ENCODE peak calls at places on chromosomes 11 and 22, in seven cellular contexts. One of them, this sample, is unnamed.

GRCh38 chr11:61375709-61376108 is 13.5 kb downstream of the TMEM138 start:
- DNase-seq in neural progenitor cell: no peak
- DNase-seq in K562: no peak
- DNase-seq in cardiac fibroblast: peak; percentile 35
- DNase-seq in BJ: no peak
- DNase-seq in choroid plexus epithelial cell: no peak
- DNase-seq in heart right ventricle: no peak
- DNase-seq in this sample: no peak

GRCh38 chr11:63660972-63661371 is 10.2 kb downstream of the ATL3 start:
- DNase-seq in neural progenitor cell: no peak
- DNase-seq in K562: no peak
- DNase-seq in cardiac fibroblast: no peak
- DNase-seq in BJ: no peak
- DNase-seq in choroid plexus epithelial cell: no peak
- DNase-seq in heart right ventricle: no peak
- DNase-seq in this sample: no peak

GRCh38 chr11:35077709-35078695 is 61.0 kb upstream of the CD44 start:
- DNase-seq in neural progenitor cell: no peak
- DNase-seq in K562: no peak
- DNase-seq in cardiac fibroblast: no peak
- DNase-seq in BJ: no peak
- DNase-seq in choroid plexus epithelial cell: peak; percentile 68
- DNase-seq in heart right ventricle: no peak
- DNase-seq in this sample: peak; percentile 35

GRCh38 chr22:45968751-45969413 is 8.1 kb downstream of the WNT7B start:
- DNase-seq in neural progenitor cell: no peak
- DNase-seq in K562: no peak
- DNase-seq in cardiac fibroblast: peak; percentile 25
- DNase-seq in BJ: no peak
- DNase-seq in choroid plexus epithelial cell: peak; percentile 37
- DNase-seq in heart right ventricle: no peak
- DNase-seq in this sample: peak; percentile 71

GRCh38 chr11:126104420-126104819 is 41.8 kb upstream of the CDON start:
- DNase-seq in neural progenitor cell: peak; percentile 86
- DNase-seq in K562: no peak
- DNase-seq in cardiac fibroblast: no peak
- DNase-seq in BJ: no peak
- DNase-seq in choroid plexus epithelial cell: no peak
- DNase-seq in heart right ventricle: no peak
- DNase-seq in this sample: no peak

GRCh38 chr11:27317751-27318150 is 45.3 kb downstream of the CCDC34 start:
- DNase-seq in neural progenitor cell: no peak
- DNase-seq in K562: peak; percentile 28
- DNase-seq in cardiac fibroblast: peak; percentile 25
- DNase-seq in BJ: no peak
- DNase-seq in choroid plexus epithelial cell: peak; percentile 64
- DNase-seq in heart right ventricle: no peak
- DNase-seq in this sample: no peak

GRCh38 chr11:128904872-128905344 is 13.8 kb downstream of the KCNJ5 start:
- DNase-seq in neural progenitor cell: peak; percentile 63
- DNase-seq in K562: peak; percentile 18
- DNase-seq in cardiac fibroblast: no peak
- DNase-seq in BJ: no peak
- DNase-seq in choroid plexus epithelial cell: no peak
- DNase-seq in heart right ventricle: peak; percentile 54
- DNase-seq in this sample: no peak

GRCh38 chr11:123213307-123213708 is 18.3 kb upstream of the CLMP start:
- DNase-seq in neural progenitor cell: no peak
- DNase-seq in K562: no peak
- DNase-seq in cardiac fibroblast: no peak
- DNase-seq in BJ: no peak
- DNase-seq in choroid plexus epithelial cell: no peak
- DNase-seq in heart right ventricle: no peak
- DNase-seq in this sample: no peak

GRCh38 chr22:50674606-50675552 is 2.3 kb downstream of the SHANK3 start:
- DNase-seq in neural progenitor cell: peak; percentile 86
- DNase-seq in K562: peak; percentile 18
- DNase-seq in cardiac fibroblast: no peak
- DNase-seq in BJ: no peak
- DNase-seq in choroid plexus epithelial cell: no peak
- DNase-seq in heart right ventricle: no peak
- DNase-seq in this sample: no peak

GRCh38 chr22:48222742-48223487 is 1460.5 kb downstream of the TBC1D22A start:
- DNase-seq in neural progenitor cell: no peak
- DNase-seq in K562: no peak
- DNase-seq in cardiac fibroblast: no peak
- DNase-seq in BJ: no peak
- DNase-seq in choroid plexus epithelial cell: no peak
- DNase-seq in heart right ventricle: no peak
- DNase-seq in this sample: no peak

GRCh38 chr11:124869856-124870387 is 4.7 kb downstream of the ROBO3 start:
- DNase-seq in neural progenitor cell: no peak
- DNase-seq in K562: no peak
- DNase-seq in cardiac fibroblast: no peak
- DNase-seq in BJ: no peak
- DNase-seq in choroid plexus epithelial cell: no peak
- DNase-seq in heart right ventricle: no peak
- DNase-seq in this sample: no peak

GRCh38 chr11:10355257-10355661 is 50.4 kb downstream of the ADM start:
- DNase-seq in neural progenitor cell: no peak
- DNase-seq in K562: no peak
- DNase-seq in cardiac fibroblast: peak; percentile 63
- DNase-seq in BJ: peak; percentile 86
- DNase-seq in choroid plexus epithelial cell: peak; percentile 93
- DNase-seq in heart right ventricle: no peak
- DNase-seq in this sample: no peak

GRCh38 chr11:61654397-61654829 is 25.8 kb upstream of the DAGLA start:
- DNase-seq in neural progenitor cell: no peak
- DNase-seq in K562: no peak
- DNase-seq in cardiac fibroblast: peak; percentile 42
- DNase-seq in BJ: no peak
- DNase-seq in choroid plexus epithelial cell: no peak
- DNase-seq in heart right ventricle: peak; percentile 55
- DNase-seq in this sample: no peak

GRCh38 chr22:42158456-42159132 is 28.0 kb upstream of the CYP2D6 start:
- DNase-seq in neural progenitor cell: no peak
- DNase-seq in K562: no peak
- DNase-seq in cardiac fibroblast: no peak
- DNase-seq in BJ: no peak
- DNase-seq in choroid plexus epithelial cell: no peak
- DNase-seq in heart right ventricle: no peak
- DNase-seq in this sample: no peak

GRCh38 chr11:2530855-2531200 is 86.0 kb downstream of the KCNQ1 start:
- DNase-seq in neural progenitor cell: no peak
- DNase-seq in K562: no peak
- DNase-seq in cardiac fibroblast: no peak
- DNase-seq in BJ: no peak
- DNase-seq in choroid plexus epithelial cell: no peak
- DNase-seq in heart right ventricle: peak; percentile 8
- DNase-seq in this sample: no peak

GRCh38 chr11:67614730-67615454 is 8.2 kb downstream of the NDUFV1 start:
- DNase-seq in neural progenitor cell: no peak
- DNase-seq in K562: no peak
- DNase-seq in cardiac fibroblast: no peak
- DNase-seq in BJ: no peak
- DNase-seq in choroid plexus epithelial cell: no peak
- DNase-seq in heart right ventricle: no peak
- DNase-seq in this sample: no peak

GRCh38 chr22:19760652-19761002 is at the start of gene TBX1:
- DNase-seq in neural progenitor cell: no peak
- DNase-seq in K562: no peak
- DNase-seq in cardiac fibroblast: no peak
- DNase-seq in BJ: no peak
- DNase-seq in choroid plexus epithelial cell: no peak
- DNase-seq in heart right ventricle: no peak
- DNase-seq in this sample: no peak

GRCh38 chr11:33885338-33886005 is 6.4 kb downstream of the LMO2 start:
- DNase-seq in neural progenitor cell: no peak
- DNase-seq in K562: peak; percentile 80
- DNase-seq in cardiac fibroblast: no peak
- DNase-seq in BJ: no peak
- DNase-seq in choroid plexus epithelial cell: no peak
- DNase-seq in heart right ventricle: no peak
- DNase-seq in this sample: no peak
- TF ChIP-seq CTCF in neural progenitor cell: no peak
- TF ChIP-seq CTCF in K562: no peak
- TF ChIP-seq CTCF in cardiac fibroblast: no peak
- TF ChIP-seq CTCF in BJ: no peak
- TF ChIP-seq CTCF in choroid plexus epithelial cell: no peak
- TF ChIP-seq CTCF in heart right ventricle: no peak
- TF ChIP-seq CTCF in this sample: no peak

DNA sequence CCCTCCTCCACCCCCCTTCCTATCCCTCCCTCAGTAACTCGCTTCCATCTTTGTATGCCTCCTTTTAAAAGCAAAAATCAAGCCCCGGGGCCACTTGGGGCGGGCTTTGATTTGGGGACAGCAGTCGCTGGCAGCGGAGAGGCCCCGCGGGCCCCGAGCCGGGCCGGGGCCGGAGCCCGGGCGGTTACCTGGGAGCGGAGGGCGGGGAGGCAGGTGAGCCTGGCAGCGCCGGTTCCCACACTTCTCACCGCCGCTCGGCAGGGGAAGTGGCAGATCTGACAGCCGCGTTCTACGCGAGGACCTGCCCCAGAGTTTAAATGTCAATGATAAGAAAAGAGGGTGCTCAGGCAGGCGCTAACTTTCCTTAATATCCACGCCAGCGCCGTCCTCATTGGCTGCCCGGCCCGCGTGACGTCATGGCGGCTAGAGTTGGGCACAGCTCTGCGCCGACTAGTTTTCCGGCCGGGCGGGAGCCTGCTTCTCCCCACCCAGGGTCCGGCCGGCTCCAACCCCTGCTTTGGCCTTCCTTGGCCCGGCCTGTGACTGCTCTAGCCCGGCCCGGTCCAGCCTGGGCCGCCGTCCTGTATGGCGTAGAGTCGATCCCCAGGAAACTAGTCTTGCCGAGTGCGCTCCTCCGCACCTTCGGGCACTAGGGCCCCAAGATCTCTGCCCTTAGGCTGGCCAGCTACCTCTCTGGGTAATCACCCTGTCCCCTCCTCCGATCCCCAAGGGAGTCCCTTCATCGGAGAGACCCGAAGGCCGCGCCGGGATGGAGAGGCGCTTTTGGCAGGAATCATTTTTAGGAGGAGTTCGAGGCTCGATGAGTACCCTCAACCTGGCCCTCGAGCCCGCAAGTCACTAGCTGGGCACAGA is 6.7 kb upstream of the PAX6 start:
- DNase-seq in neural progenitor cell: peak; percentile 79
- DNase-seq in K562: no peak
- DNase-seq in cardiac fibroblast: no peak
- DNase-seq in BJ: no peak
- DNase-seq in choroid plexus epithelial cell: no peak
- DNase-seq in heart right ventricle: no peak
- DNase-seq in this sample: no peak
- H3K4me3 ChIP-seq in neural progenitor cell: peak overlapping the region; percentile 91
- H3K4me3 ChIP-seq in K562: no peak overlapping the region
- H3K4me3 ChIP-seq in cardiac fibroblast: no peak overlapping the region
- H3K4me3 ChIP-seq in BJ: no peak overlapping the region
- H3K4me3 ChIP-seq in choroid plexus epithelial cell: no peak overlapping the region
- H3K4me3 ChIP-seq in heart right ventricle: peak overlapping the region; percentile 20
- H3K4me3 ChIP-seq in this sample: peak overlapping the region; percentile 89

GRCh38 chr11:91972665-91973266 is 251.9 kb upstream of the FAT3 start:
- DNase-seq in neural progenitor cell: peak; percentile 8
- DNase-seq in K562: no peak
- DNase-seq in cardiac fibroblast: no peak
- DNase-seq in BJ: no peak
- DNase-seq in choroid plexus epithelial cell: no peak
- DNase-seq in heart right ventricle: no peak
- DNase-seq in this sample: no peak

GRCh38 chr11:91966368-91966767 is 258.2 kb upstream of the FAT3 start:
- DNase-seq in neural progenitor cell: no peak
- DNase-seq in K562: no peak
- DNase-seq in cardiac fibroblast: no peak
- DNase-seq in BJ: no peak
- DNase-seq in choroid plexus epithelial cell: no peak
- DNase-seq in heart right ventricle: no peak
- DNase-seq in this sample: no peak

GRCh38 chr11:91970604-91971003 is 254.0 kb upstream of the FAT3 start:
- DNase-seq in neural progenitor cell: no peak
- DNase-seq in K562: no peak
- DNase-seq in cardiac fibroblast: no peak
- DNase-seq in BJ: no peak
- DNase-seq in choroid plexus epithelial cell: no peak
- DNase-seq in heart right ventricle: no peak
- DNase-seq in this sample: no peak

GRCh38 chr11:91967018-91967715 is 257.5 kb upstream of the FAT3 start:
- DNase-seq in neural progenitor cell: no peak
- DNase-seq in K562: no peak
- DNase-seq in cardiac fibroblast: no peak
- DNase-seq in BJ: no peak
- DNase-seq in choroid plexus epithelial cell: no peak
- DNase-seq in heart right ventricle: no peak
- DNase-seq in this sample: no peak
- TF ChIP-seq CTCF in neural progenitor cell: no peak
- TF ChIP-seq CTCF in K562: no peak
- TF ChIP-seq CTCF in cardiac fibroblast: no peak
- TF ChIP-seq CTCF in BJ: no peak
- TF ChIP-seq CTCF in choroid plexus epithelial cell: no peak
- TF ChIP-seq CTCF in heart right ventricle: no peak
- TF ChIP-seq CTCF in this sample: no peak

GRCh38 chr11:6681949-6682348 is 1.2 kb downstream of the MRPL17 start:
- DNase-seq in neural progenitor cell: peak; percentile 12
- DNase-seq in K562: peak; percentile 23
- DNase-seq in cardiac fibroblast: peak; percentile 32
- DNase-seq in BJ: no peak
- DNase-seq in choroid plexus epithelial cell: peak; percentile 40
- DNase-seq in heart right ventricle: no peak
- DNase-seq in this sample: no peak
- H3K4me3 ChIP-seq in neural progenitor cell: peak overlapping the region; percentile 69
- H3K4me3 ChIP-seq in K562: peak overlapping the region; percentile 68
- H3K4me3 ChIP-seq in cardiac fibroblast: peak overlapping the region; percentile 98
- H3K4me3 ChIP-seq in BJ: peak overlapping the region; percentile 84
- H3K4me3 ChIP-seq in choroid plexus epithelial cell: peak overlapping the region; percentile 99
- H3K4me3 ChIP-seq in heart right ventricle: peak overlapping the region; percentile 86
- H3K4me3 ChIP-seq in this sample: peak overlapping the region; percentile 98